ENCODE peak calls at places on chromosomes 12 and 14, in four cellular contexts. Z is neuronal stem cell, T is left ventricle myocardium superior, R is ovary. H is an unnamed sample.
A peak's percentile ranks its signal among the peaks of the same experiment; 100 is the strongest.

GRCh38 chr12:93530358-93530757 is 42.1 kb upstream of the SOCS2 start:
- DNase-seq in Z (no peak), T (no peak), R (no peak), H (no peak)

GRCh38 chr14:102370305-102370809 is 7.6 kb downstream of the TECPR2 start:
- DNase-seq in Z (no peak), T (peak; percentile 31), R (no peak), H (peak; percentile 34)

GRCh38 chr14:105602799-105603763 is 76.7 kb downstream of the TMEM121 start:
- DNase-seq in Z (no peak), T (no peak), R (no peak), H (no peak)

GRCh38 chr14:90491221-90491867 is 94.5 kb downstream of the CALM1 start:
- DNase-seq in Z (no peak), T (peak; percentile 84), R (peak; percentile 96), H (peak; percentile 87)

GRCh38 chr14:31678421-31679249 is 117.4 kb downstream of the NUBPL start:
- DNase-seq in Z (no peak), T (no peak), R (no peak), H (no peak)

GRCh38 chr12:130401703-130402102 is 64.0 kb downstream of the PIWIL1 start:
- DNase-seq in Z (peak; percentile 17), T (no peak), R (no peak), H (no peak)

GRCh38 chr12:6201199-6201608 is 1.0 kb downstream of the CD9 start:
- DNase-seq in Z (no peak), T (peak; percentile 46), R (no peak), H (peak; percentile 42)

GRCh38 chr14:95222151-95222631 is 64.9 kb upstream of the DICER1 start:
- DNase-seq in Z (no peak), T (no peak), R (no peak), H (no peak)

GRCh38 chr12:3558854-3559253 is 67.9 kb downstream of the PRMT8 start:
- DNase-seq in Z (no peak), T (no peak), R (no peak), H (no peak)

GRCh38 chr12:19575307-19576243 is 136.3 kb downstream of the AEBP2 start:
- DNase-seq in Z (no peak), T (peak; percentile 62), R (no peak), H (peak; percentile 82)

GRCh38 chr14:24071144-24071697 is at the start of gene CPNE6:
- DNase-seq in Z (no peak), T (no peak), R (peak; percentile 7), H (no peak)

GRCh38 chr14:80546056-80546854 is 335.0 kb upstream of the DIO2 start:
- DNase-seq in Z (no peak), T (no peak), R (no peak), H (no peak)

GRCh38 chr12:52585951-52586350 is 12.3 kb upstream of the KRT74 start:
- DNase-seq in Z (no peak), T (no peak), R (no peak), H (no peak)

GRCh38 chr14:54681819-54682261 is 114.9 kb downstream of the SAMD4A start:
- DNase-seq in Z (no peak), T (no peak), R (no peak), H (no peak)

GRCh38 chr14:31206536-31207286 is 882 bp downstream of the HECTD1 start:
- DNase-seq in Z (no peak), T (peak; percentile 63), R (no peak), H (peak; percentile 30)

GRCh38 chr14:53542692-53543091 is 389.6 kb upstream of the DDHD1 start:
- DNase-seq in Z (no peak), T (no peak), R (no peak), H (no peak)

GRCh38 chr14:81313775-81314429 is 86.2 kb downstream of the STON2 start:
- DNase-seq in Z (no peak), T (no peak), R (no peak), H (no peak)

GRCh38 chr12:990308-990648 is 745 bp upstream of the ERC1 start:
- DNase-seq in Z (no peak), T (peak; percentile 82), R (peak; percentile 85), H (peak; percentile 84)

GRCh38 chr14:26596722-26597030 is 1.2 kb downstream of the NOVA1 start:
- DNase-seq in Z (no peak), T (peak; percentile 21), R (peak; percentile 40), H (peak; percentile 19)

GRCh38 chr12:108207791-108208730 is 79.0 kb downstream of the WSCD2 start:
- DNase-seq in Z (no peak), T (no peak), R (no peak), H (no peak)